ENCODE peak calls at places on chromosomes 6 and 20, in ten cellular contexts. X is T-helper 1 cell; T is right cardiac atrium; I is glutamatergic neuron; Z is GM23338; Y is RWPE1; C is mucosa of descending colon; U is activated CD4-positive, alpha-beta T cell treated with anti-CD3 and anti-CD28 coated beads for 48 hours; M is upper lobe of right lung; B is transverse colon. W is an unnamed sample.

GRCh38 chr20:44646641-44647274 is 4.7 kb downstream of the ADA start:
- DNase-seq in Y (peak), Z (no peak), M (no peak), U (peak), C (no peak), T (no peak), X (no peak), I (no peak), B (peak), W (no peak)

GRCh38 chr20:63081351-63081750 is 74.6 kb upstream of the BHLHE23 start:
- DNase-seq in Z (no peak), I (peak), U (no peak), Y (no peak), B (no peak), X (no peak), M (peak), C (no peak), T (no peak), W (no peak)

GRCh38 chr6:159193923-159194322 is 24.7 kb downstream of the FNDC1 start:
- DNase-seq in M (no peak), T (no peak), X (no peak), Z (no peak), B (no peak), I (no peak), Y (no peak), C (no peak), U (no peak), W (no peak)

GRCh38 chr20:25622049-25622448 is 1.8 kb downstream of the NANP start:
- DNase-seq in X (no peak), B (no peak), U (no peak), T (no peak), C (no peak), Y (no peak), Z (no peak), M (no peak), I (no peak), W (no peak)

GRCh38 chr20:43909720-43910119 is 4.9 kb upstream of the TOX2 start:
- DNase-seq in B (no peak), X (no peak), U (no peak), M (no peak), Z (no peak), Y (no peak), I (no peak), C (no peak), T (no peak), W (no peak)

GRCh38 chr6:22928775-22929174 is 359.4 kb downstream of the HDGFL1 start:
- DNase-seq in I (no peak), U (no peak), C (no peak), Y (no peak), T (no peak), M (no peak), X (no peak), Z (peak), B (no peak), W (no peak)

GRCh38 chr6:26054659-26054936 is 32.6 kb upstream of the HFE start:
- DNase-seq in T (no peak), M (no peak), B (no peak), I (no peak), Y (no peak), Z (no peak), X (no peak), C (no peak), U (no peak), W (no peak)

GRCh38 chr6:142945446-142946180 is 637 bp upstream of the HIVEP2 start:
- DNase-seq in M (peak), B (peak), I (peak), Y (peak), T (peak), X (peak), C (peak), Z (peak), U (peak), W (peak)

GRCh38 chr6:37648465-37649330 is 49.0 kb downstream of the MDGA1 start:
- DNase-seq in T (peak), M (peak), B (no peak), C (no peak), X (peak), Z (peak), Y (peak), U (peak), I (peak), W (peak)

GRCh38 chr6:36129889-36130671 is at the start of gene MAPK13:
- DNase-seq in I (no peak), B (peak), Z (peak), U (peak), Y (peak), C (peak), M (peak), T (no peak), X (no peak), W (peak)

GRCh38 chr6:24990944-24991747 is 55.4 kb upstream of the RIPOR2 start:
- DNase-seq in C (no peak), X (no peak), U (no peak), B (no peak), I (no peak), M (no peak), Z (no peak), Y (no peak), T (no peak), W (no peak)

GRCh38 chr6:148367418-148368024 is 24.9 kb downstream of the SASH1 start:
- DNase-seq in M (no peak), I (no peak), X (no peak), B (no peak), T (peak), Y (peak), C (no peak), U (no peak), Z (peak), W (no peak)

GRCh38 chr6:128659878-128660622 is 139.7 kb upstream of the PTPRK start:
- DNase-seq in T (no peak), Y (peak), I (no peak), M (no peak), B (no peak), C (no peak), U (no peak), X (no peak), Z (no peak), W (no peak)

GRCh38 chr20:48166082-48166835 is 381.0 kb upstream of the SULF2 start:
- DNase-seq in X (no peak), Y (no peak), C (no peak), T (no peak), I (no peak), M (no peak), Z (no peak), U (no peak), B (no peak), W (no peak)

GRCh38 chr6:15628499-15629131 is 34.2 kb downstream of the DTNBP1 start:
- DNase-seq in T (peak), X (no peak), U (peak), B (no peak), Y (no peak), C (no peak), M (no peak), I (no peak), Z (no peak), W (no peak)

GRCh38 chr6:49003348-49003747 is 459.7 kb downstream of the MMUT start:
- DNase-seq in C (no peak), Z (no peak), M (no peak), U (no peak), X (no peak), B (no peak), I (no peak), Y (no peak), T (no peak), W (no peak)

GRCh38 chr6:122622404-122622938 is 12.3 kb downstream of the PKIB start:
- DNase-seq in Z (no peak), Y (no peak), T (no peak), B (no peak), M (no peak), I (peak), C (no peak), X (no peak), U (no peak), W (peak)

GRCh38 chr20:10553326-10553984 is 118.3 kb downstream of the SLX4IP start:
- DNase-seq in X (no peak), I (peak), Z (peak), B (peak), M (peak), Y (peak), U (peak), T (peak), C (no peak), W (peak)

W was measured in stomach.